ENCODE peak calls at places on chromosome 5, in five cellular contexts. G, U, N, O and K are unnamed samples.

GRCh38 chr5:18069790-18070189 is 435.5 kb downstream of the TAF11L14 start:
- DNase-seq in O (no peak), N (no peak), G (no peak), U (no peak), K (no peak)

GRCh38 chr5:14685757-14686156 is 21.2 kb downstream of the OTULIN start:
- DNase-seq in G (peak), O (peak), N (peak), U (peak), K (peak)

GRCh38 chr5:81450940-81451339 is 57.0 kb upstream of the ACOT12 start:
- DNase-seq in N (no peak), G (peak), O (no peak), U (peak), K (no peak)

GRCh38 chr5:31626156-31626555 is 12.8 kb upstream of the PDZD2 start:
- DNase-seq in G (no peak), N (no peak), U (no peak), O (no peak), K (no peak)

GRCh38 chr5:66223637-66224036 is 79.5 kb downstream of the SREK1 start:
- DNase-seq in O (no peak), G (no peak), N (peak), U (no peak), K (peak)

GRCh38 chr5:80041536-80041935 is 6.4 kb downstream of the THBS4 start:
- DNase-seq in U (no peak), G (no peak), N (no peak), O (no peak), K (no peak)

GRCh38 chr5:1733369-1733768 is 66.3 kb downstream of the MRPL36 start:
- DNase-seq in O (no peak), N (no peak), U (no peak), G (no peak), K (peak)

GRCh38 chr5:60701317-60701988 is 1.5 kb upstream of the DEPDC1B start:
- DNase-seq in N (no peak), O (no peak), U (no peak), G (no peak), K (no peak)

GRCh38 chr5:18990852-18991251 is 997.1 kb downstream of the CDH18 start:
- DNase-seq in U (no peak), O (no peak), N (no peak), G (no peak), K (no peak)

GRCh38 chr5:72018158-72018803 is 89.0 kb upstream of the MAP1B start:
- DNase-seq in U (peak), N (peak), G (no peak), O (peak), K (peak)

GRCh38 chr5:63958654-63959053 is 3.6 kb downstream of the HTR1A start:
- DNase-seq in O (no peak), U (no peak), G (no peak), N (no peak), K (no peak)

GRCh38 chr5:68593211-68593701 is 377.7 kb downstream of the PIK3R1 start:
- DNase-seq in U (no peak), O (no peak), N (no peak), G (no peak), K (no peak)

GRCh38 chr5:122694884-122695283 is 80.0 kb upstream of the SNX2 start:
- DNase-seq in N (no peak), O (no peak), U (peak), G (peak), K (no peak)

GRCh38 chr5:111782171-111782570 is 25.2 kb upstream of the NREP start:
- DNase-seq in U (peak), N (no peak), G (no peak), O (no peak), K (no peak)

GRCh38 chr5:57412010-57412409 is 70.6 kb downstream of the ACTBL2 start:
- DNase-seq in U (peak), O (no peak), G (peak), N (no peak), K (no peak)

GRCh38 chr5:145236127-145236526 is 599.0 kb downstream of the PRELID2 start:
- DNase-seq in G (no peak), N (no peak), O (no peak), U (peak), K (no peak)

GRCh38 chr5:109865636-109866035 is 175.9 kb downstream of the MAN2A1 start:
- DNase-seq in N (no peak), U (peak), O (no peak), G (peak), K (no peak)

GRCh38 chr5:146005723-146006122 is 69.3 kb downstream of the SH3RF2 start:
- DNase-seq in N (no peak), G (no peak), U (no peak), O (no peak), K (no peak)

GRCh38 chr5:110342683-110343082 is 383.8 kb downstream of the TMEM232 start:
- DNase-seq in O (no peak), G (no peak), U (no peak), N (no peak), K (no peak)

GRCh38 chr5:132293992-132294727 is at the start of gene SLC22A4:
- DNase-seq in O (peak), U (peak), G (peak), N (peak), K (peak)

GRCh38 chr5:98749046-98749445 is 24.4 kb upstream of the RGMB start:
- DNase-seq in G (no peak), O (no peak), N (no peak), U (no peak), K (no peak)

GRCh38 chr5:95823738-95824609 is 1.4 kb upstream of the GLRX start:
- DNase-seq in U (peak), G (peak), O (peak), N (peak), K (peak)

GRCh38 chr5:151684690-151685361 is 1.9 kb downstream of the SPARC start:
- DNase-seq in N (no peak), G (peak), O (no peak), U (peak), K (peak)

GRCh38 chr5:174919351-174919750 is 195.0 kb downstream of the MSX2 start:
- DNase-seq in G (peak), N (no peak), U (no peak), O (no peak), K (no peak)

GRCh38 chr5:170522211-170523128 is 18.6 kb downstream of the KCNIP1 start:
- DNase-seq in G (peak), O (no peak), U (peak), N (no peak), K (no peak)
- H3K9ac ChIP-seq in G (peak), O (no peak), U (no peak), N (no peak), K (no peak)

GRCh38 chr5:136522217-136522956 is 157.0 kb upstream of the TRPC7 start:
- DNase-seq in U (peak), O (no peak), N (no peak), G (peak), K (no peak)
- H3K4me3 ChIP-seq in U (no peak), O (no peak), N (no peak), G (no peak), K (no peak)

DNA sequence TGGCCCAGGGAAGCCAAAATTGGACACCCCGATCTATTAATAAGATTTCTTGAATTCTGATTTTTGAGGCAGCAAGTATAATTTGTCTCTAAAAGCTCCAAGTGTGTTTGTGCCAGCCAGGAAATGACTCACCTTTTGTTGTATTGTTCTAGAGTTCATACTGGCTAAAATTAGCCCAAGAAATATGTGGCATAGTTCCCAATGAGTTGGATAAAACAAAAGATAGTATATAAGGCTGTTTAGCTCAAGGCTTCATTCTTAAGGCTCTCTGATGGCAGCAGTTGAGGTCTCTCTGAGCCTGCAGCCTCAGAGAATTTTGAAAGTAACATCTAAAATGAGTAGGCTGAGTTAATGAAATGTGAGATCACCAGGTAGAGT is 21.6 kb downstream of the HMGXB3 start:
- DNase-seq in O (peak), U (peak), G (peak), N (peak), K (no peak)
- H3K9ac ChIP-seq in O (peak), U (no peak), G (peak), N (peak), K (no peak)

GRCh38 chr5:143432658-143433239 is 29.3 kb upstream of the NR3C1 start:
- DNase-seq in N (no peak), G (no peak), O (no peak), U (no peak), K (no peak)

GRCh38 chr5:143431789-143432188 is 28.3 kb upstream of the NR3C1 start:
- DNase-seq in G (no peak), O (no peak), U (no peak), N (no peak), K (no peak)

GRCh38 chr5:143435207-143435657 is 31.7 kb upstream of the NR3C1 start:
- DNase-seq in G (no peak), N (no peak), O (peak), U (no peak), K (peak)

GRCh38 chr5:143434261-143435206 is 31.0 kb upstream of the NR3C1 start:
- DNase-seq in G (no peak), N (no peak), O (peak), U (no peak), K (no peak)

DNA sequence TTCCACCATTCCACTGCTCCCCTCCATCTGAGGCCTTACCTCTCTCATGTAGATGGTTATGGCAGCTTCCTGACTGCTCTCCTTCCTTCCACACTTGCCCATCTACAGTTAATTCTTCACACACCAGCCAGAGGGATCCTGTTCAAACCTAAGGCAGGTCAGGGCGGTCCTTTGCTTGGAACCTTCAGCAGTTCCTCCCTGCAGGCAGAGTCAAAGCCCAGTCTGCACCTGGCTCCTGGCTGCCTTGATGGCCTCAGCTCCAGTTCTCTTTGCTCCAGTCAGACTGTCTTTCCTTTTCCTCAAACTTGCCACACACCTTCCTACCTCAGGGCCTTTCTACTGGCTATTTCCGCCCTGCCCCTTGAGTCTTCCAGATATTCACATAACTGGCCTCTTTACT is 30.2 kb upstream of the NR3C1 start:
- DNase-seq in N (no peak), G (no peak), O (no peak), U (no peak), K (no peak)
- H3K4me3 ChIP-seq in N (no peak), G (no peak), O (no peak), U (no peak), K (no peak)

GRCh38 chr5:107542428-107542827 is 128.3 kb downstream of the EFNA5 start:
- DNase-seq in N (peak), G (peak), U (peak), O (no peak), K (peak)
- H3K9ac ChIP-seq in N (no peak), G (no peak), U (no peak), O (no peak), K (no peak)

GRCh38 chr5:147610798-147611197 is 100.9 kb upstream of the DPYSL3 start:
- DNase-seq in G (no peak), O (no peak), U (no peak), N (no peak), K (no peak)
- H3K4me3 ChIP-seq in G (no peak), O (no peak), U (no peak), N (no peak), K (no peak)

GRCh38 chr5:149453618-149454415 is 74.7 kb upstream of the IL17B start:
- DNase-seq in O (no peak), G (no peak), N (no peak), U (no peak), K (peak)
- H3K9ac ChIP-seq in O (no peak), G (peak), N (peak), U (peak), K (no peak)

DNA sequence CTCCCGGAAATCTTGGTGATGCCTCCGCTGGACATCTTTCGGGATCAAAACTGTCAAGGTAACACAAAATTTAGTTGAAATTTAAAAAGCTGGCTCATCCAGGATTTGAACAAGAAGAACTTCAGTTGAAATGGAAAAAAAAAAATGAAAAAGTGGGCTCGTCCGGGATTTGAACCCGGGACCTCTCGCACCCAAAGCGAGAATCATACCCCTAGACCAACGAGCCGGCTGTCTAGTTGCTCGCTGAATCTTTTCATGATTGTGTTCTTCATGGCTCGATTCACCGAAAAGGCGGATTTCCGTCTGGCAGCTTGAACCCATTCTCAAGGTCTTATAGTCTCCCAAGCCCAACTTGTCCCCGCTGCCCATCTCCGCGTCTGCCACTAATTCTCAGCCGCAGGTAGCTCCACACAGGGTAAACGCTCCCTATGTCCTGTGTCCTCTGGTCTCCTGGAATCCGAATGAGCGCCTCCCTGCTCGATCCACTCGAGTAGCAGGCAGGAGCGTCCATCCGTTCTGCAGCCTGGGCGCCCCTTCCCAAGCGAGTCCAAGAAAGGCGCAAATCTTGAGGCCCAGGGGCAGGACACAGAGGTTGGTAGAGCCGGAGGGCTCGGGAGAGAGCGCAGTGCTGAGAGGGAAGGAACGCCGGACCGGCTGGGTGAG is 16.2 kb downstream of the TRIM7 start:
- DNase-seq in O (peak), N (peak), U (peak), G (no peak), K (peak)
- H3K4me3 ChIP-seq in O (peak), N (peak), U (peak), G (peak), K (peak)

GRCh38 chr5:9545301-9545958 is 445 bp downstream of the SEMA5A start:
- DNase-seq in U (peak), N (no peak), G (no peak), O (peak), K (peak)

GRCh38 chr5:9543266-9543925 is 2.5 kb downstream of the SEMA5A start:
- DNase-seq in G (no peak), U (no peak), N (no peak), O (no peak), K (no peak)

GRCh38 chr5:9545959-9546851 is at the start of gene SEMA5A:
- DNase-seq in O (peak), G (peak), N (no peak), U (peak), K (peak)

GRCh38 chr5:9544056-9544455 is 1.8 kb downstream of the SEMA5A start:
- DNase-seq in O (peak), N (no peak), G (no peak), U (no peak), K (no peak)

GRCh38 chr5:9544502-9545300 is 1.2 kb downstream of the SEMA5A start:
- DNase-seq in N (no peak), U (peak), O (peak), G (peak), K (peak)
- H3K9ac ChIP-seq in N (no peak), U (peak), O (peak), G (peak), K (peak)